ENCODE peak calls at places on chromosomes 13 and 19, in ten cellular contexts. One of them, this sample, is unnamed.

GRCh38 chr19:35562336-35562735 is 1.1 kb downstream of the ATP4A start:
- DNase-seq in GM13977: no peak
- DNase-seq in breast epithelium: no peak
- DNase-seq in NCI-H2029: no peak
- DNase-seq in WTC11: no peak
- DNase-seq in suprapubic skin: peak
- DNase-seq in hepatic stellate cell: no peak
- DNase-seq in hepatocyte: no peak
- DNase-seq in T follicular helper cell: no peak
- DNase-seq in IMR-90: no peak
- DNase-seq in this sample: peak

GRCh38 chr19:19256072-19256969 is 16.8 kb downstream of the TM6SF2 start:
- DNase-seq in hepatocyte: no peak
- DNase-seq in breast epithelium: no peak
- DNase-seq in IMR-90: no peak
- DNase-seq in suprapubic skin: no peak
- DNase-seq in hepatic stellate cell: no peak
- DNase-seq in T follicular helper cell: no peak
- DNase-seq in WTC11: peak
- DNase-seq in NCI-H2029: peak
- DNase-seq in GM13977: no peak
- DNase-seq in this sample: no peak

GRCh38 chr19:33902395-33902794 is 105.7 kb downstream of the KCTD15 start:
- DNase-seq in NCI-H2029: no peak
- DNase-seq in GM13977: no peak
- DNase-seq in hepatic stellate cell: no peak
- DNase-seq in WTC11: no peak
- DNase-seq in T follicular helper cell: no peak
- DNase-seq in hepatocyte: no peak
- DNase-seq in breast epithelium: no peak
- DNase-seq in suprapubic skin: no peak
- DNase-seq in IMR-90: no peak
- DNase-seq in this sample: no peak

GRCh38 chr19:34253711-34254551 is 423 bp upstream of the GARRE1 start:
- DNase-seq in GM13977: no peak
- DNase-seq in suprapubic skin: peak
- DNase-seq in WTC11: peak
- DNase-seq in breast epithelium: peak
- DNase-seq in T follicular helper cell: no peak
- DNase-seq in hepatocyte: peak
- DNase-seq in hepatic stellate cell: no peak
- DNase-seq in IMR-90: peak
- DNase-seq in NCI-H2029: no peak
- DNase-seq in this sample: peak

GRCh38 chr19:2663920-2664571 is 38.4 kb downstream of the GNG7 start:
- DNase-seq in NCI-H2029: no peak
- DNase-seq in hepatic stellate cell: no peak
- DNase-seq in GM13977: peak
- DNase-seq in suprapubic skin: no peak
- DNase-seq in WTC11: no peak
- DNase-seq in hepatocyte: no peak
- DNase-seq in IMR-90: no peak
- DNase-seq in breast epithelium: no peak
- DNase-seq in T follicular helper cell: no peak
- DNase-seq in this sample: no peak

GRCh38 chr19:3586124-3586626 is 897 bp downstream of the GIPC3 start:
- DNase-seq in WTC11: peak
- DNase-seq in NCI-H2029: no peak
- DNase-seq in breast epithelium: no peak
- DNase-seq in suprapubic skin: no peak
- DNase-seq in GM13977: no peak
- DNase-seq in hepatic stellate cell: no peak
- DNase-seq in hepatocyte: no peak
- DNase-seq in IMR-90: no peak
- DNase-seq in T follicular helper cell: no peak
- DNase-seq in this sample: no peak

GRCh38 chr19:10112895-10113591 is 1.6 kb downstream of the P2RY11 start:
- DNase-seq in T follicular helper cell: peak
- DNase-seq in WTC11: peak
- DNase-seq in GM13977: peak
- DNase-seq in IMR-90: no peak
- DNase-seq in hepatic stellate cell: no peak
- DNase-seq in suprapubic skin: no peak
- DNase-seq in NCI-H2029: no peak
- DNase-seq in hepatocyte: peak
- DNase-seq in breast epithelium: no peak
- DNase-seq in this sample: peak

GRCh38 chr19:44808463-44809371 is at the start of gene BCAM:
- DNase-seq in WTC11: peak
- DNase-seq in hepatic stellate cell: peak
- DNase-seq in suprapubic skin: no peak
- DNase-seq in NCI-H2029: peak
- DNase-seq in hepatocyte: peak
- DNase-seq in T follicular helper cell: no peak
- DNase-seq in breast epithelium: peak
- DNase-seq in GM13977: peak
- DNase-seq in IMR-90: peak
- DNase-seq in this sample: peak

GRCh38 chr13:111965466-111966214 is 101.3 kb upstream of the SOX1 start:
- DNase-seq in hepatocyte: no peak
- DNase-seq in WTC11: no peak
- DNase-seq in NCI-H2029: no peak
- DNase-seq in GM13977: no peak
- DNase-seq in IMR-90: no peak
- DNase-seq in breast epithelium: no peak
- DNase-seq in T follicular helper cell: no peak
- DNase-seq in suprapubic skin: peak
- DNase-seq in hepatic stellate cell: no peak
- DNase-seq in this sample: no peak

GRCh38 chr13:52765991-52766390 is 26.4 kb upstream of the CNMD start:
- DNase-seq in NCI-H2029: no peak
- DNase-seq in hepatic stellate cell: no peak
- DNase-seq in hepatocyte: no peak
- DNase-seq in suprapubic skin: no peak
- DNase-seq in breast epithelium: no peak
- DNase-seq in GM13977: no peak
- DNase-seq in IMR-90: no peak
- DNase-seq in WTC11: no peak
- DNase-seq in T follicular helper cell: no peak
- DNase-seq in this sample: no peak

GRCh38 chr19:45556835-45557234 is 27.8 kb downstream of the OPA3 start:
- DNase-seq in hepatocyte: no peak
- DNase-seq in NCI-H2029: no peak
- DNase-seq in GM13977: no peak
- DNase-seq in breast epithelium: no peak
- DNase-seq in IMR-90: no peak
- DNase-seq in hepatic stellate cell: no peak
- DNase-seq in WTC11: no peak
- DNase-seq in T follicular helper cell: no peak
- DNase-seq in suprapubic skin: no peak
- DNase-seq in this sample: no peak

GRCh38 chr13:32838985-32839384 is 177.2 kb upstream of the KL start:
- DNase-seq in NCI-H2029: peak
- DNase-seq in breast epithelium: peak
- DNase-seq in T follicular helper cell: no peak
- DNase-seq in suprapubic skin: no peak
- DNase-seq in hepatocyte: peak
- DNase-seq in WTC11: no peak
- DNase-seq in GM13977: peak
- DNase-seq in hepatic stellate cell: peak
- DNase-seq in IMR-90: peak
- DNase-seq in this sample: no peak

GRCh38 chr19:1019616-1019961 is 1.3 kb downstream of the TMEM259 start:
- DNase-seq in T follicular helper cell: no peak
- DNase-seq in WTC11: no peak
- DNase-seq in hepatocyte: no peak
- DNase-seq in hepatic stellate cell: no peak
- DNase-seq in NCI-H2029: no peak
- DNase-seq in breast epithelium: no peak
- DNase-seq in IMR-90: no peak
- DNase-seq in GM13977: no peak
- DNase-seq in suprapubic skin: no peak
- DNase-seq in this sample: no peak